ENCODE peak calls at places on chromosomes 2 and 18, in seven cellular contexts. One of them, this sample, is unnamed.

GRCh38 chr2:104658149-104658839 is 195.6 kb upstream of the POU3F3 start:
- DNase-seq in OCI-LY7: peak
- DNase-seq in bronchial epithelial cell: no peak
- DNase-seq in fibroblast of pulmonary artery: no peak
- DNase-seq in cardiac muscle cell: peak
- DNase-seq in NB4: peak
- DNase-seq in A673: peak
- DNase-seq in this sample: peak

GRCh38 chr2:8629402-8629801 is 52.5 kb upstream of the ID2 start:
- DNase-seq in OCI-LY7: no peak
- DNase-seq in bronchial epithelial cell: no peak
- DNase-seq in fibroblast of pulmonary artery: no peak
- DNase-seq in cardiac muscle cell: no peak
- DNase-seq in NB4: no peak
- DNase-seq in A673: no peak
- DNase-seq in this sample: no peak

GRCh38 chr2:211033765-211034164 is 477.4 kb downstream of the CPS1 start:
- DNase-seq in OCI-LY7: no peak
- DNase-seq in bronchial epithelial cell: peak
- DNase-seq in fibroblast of pulmonary artery: peak
- DNase-seq in cardiac muscle cell: peak
- DNase-seq in NB4: peak
- DNase-seq in A673: peak
- DNase-seq in this sample: no peak

GRCh38 chr2:1766400-1766799 is 22.1 kb upstream of the PXDN start:
- DNase-seq in OCI-LY7: no peak
- DNase-seq in bronchial epithelial cell: no peak
- DNase-seq in fibroblast of pulmonary artery: no peak
- DNase-seq in cardiac muscle cell: no peak
- DNase-seq in NB4: no peak
- DNase-seq in A673: no peak
- DNase-seq in this sample: no peak

GRCh38 chr2:36507408-36507812 is 90.6 kb downstream of the FEZ2 start:
- DNase-seq in OCI-LY7: peak
- DNase-seq in bronchial epithelial cell: peak
- DNase-seq in fibroblast of pulmonary artery: peak
- DNase-seq in cardiac muscle cell: peak
- DNase-seq in NB4: peak
- DNase-seq in A673: peak
- DNase-seq in this sample: peak

GRCh38 chr2:64939332-64939917 is 49.8 kb upstream of the SLC1A4 start:
- DNase-seq in OCI-LY7: peak
- DNase-seq in bronchial epithelial cell: no peak
- DNase-seq in fibroblast of pulmonary artery: no peak
- DNase-seq in cardiac muscle cell: no peak
- DNase-seq in NB4: no peak
- DNase-seq in A673: no peak
- DNase-seq in this sample: peak

GRCh38 chr2:207274541-207274940 is 108.8 kb upstream of the KLF7 start:
- DNase-seq in OCI-LY7: no peak
- DNase-seq in bronchial epithelial cell: no peak
- DNase-seq in fibroblast of pulmonary artery: peak
- DNase-seq in cardiac muscle cell: no peak
- DNase-seq in NB4: no peak
- DNase-seq in A673: no peak
- DNase-seq in this sample: no peak

GRCh38 chr2:197909377-197909776 is 105.0 kb downstream of the PLCL1 start:
- DNase-seq in OCI-LY7: no peak
- DNase-seq in bronchial epithelial cell: peak
- DNase-seq in fibroblast of pulmonary artery: peak
- DNase-seq in cardiac muscle cell: peak
- DNase-seq in NB4: no peak
- DNase-seq in A673: no peak
- DNase-seq in this sample: peak

GRCh38 chr18:26383454-26384270 is 157.4 kb downstream of the TAF4B start:
- DNase-seq in OCI-LY7: peak
- DNase-seq in bronchial epithelial cell: peak
- DNase-seq in fibroblast of pulmonary artery: peak
- DNase-seq in cardiac muscle cell: peak
- DNase-seq in NB4: peak
- DNase-seq in A673: peak
- DNase-seq in this sample: peak

GRCh38 chr2:80281083-80281482 is 23.5 kb downstream of the LRRTM1 start:
- DNase-seq in OCI-LY7: no peak
- DNase-seq in bronchial epithelial cell: no peak
- DNase-seq in fibroblast of pulmonary artery: no peak
- DNase-seq in cardiac muscle cell: no peak
- DNase-seq in NB4: no peak
- DNase-seq in A673: no peak
- DNase-seq in this sample: no peak

GRCh38 chr2:12903272-12903671 is 186.5 kb downstream of the TRIB2 start:
- DNase-seq in OCI-LY7: no peak
- DNase-seq in bronchial epithelial cell: no peak
- DNase-seq in fibroblast of pulmonary artery: no peak
- DNase-seq in cardiac muscle cell: no peak
- DNase-seq in NB4: no peak
- DNase-seq in A673: no peak
- DNase-seq in this sample: no peak

GRCh38 chr18:68219274-68219673 is 495.6 kb downstream of the TMX3 start:
- DNase-seq in OCI-LY7: no peak
- DNase-seq in bronchial epithelial cell: no peak
- DNase-seq in fibroblast of pulmonary artery: peak
- DNase-seq in cardiac muscle cell: no peak
- DNase-seq in NB4: no peak
- DNase-seq in A673: no peak
- DNase-seq in this sample: no peak

GRCh38 chr2:241692448-241692847 is 5.8 kb upstream of the DTYMK start:
- DNase-seq in OCI-LY7: no peak
- DNase-seq in bronchial epithelial cell: peak
- DNase-seq in fibroblast of pulmonary artery: peak
- DNase-seq in cardiac muscle cell: peak
- DNase-seq in NB4: no peak
- DNase-seq in A673: no peak
- DNase-seq in this sample: no peak

GRCh38 chr18:34158881-34159690 is 65.6 kb downstream of the NOL4 start:
- DNase-seq in OCI-LY7: no peak
- DNase-seq in bronchial epithelial cell: no peak
- DNase-seq in fibroblast of pulmonary artery: peak
- DNase-seq in cardiac muscle cell: peak
- DNase-seq in NB4: no peak
- DNase-seq in A673: peak
- DNase-seq in this sample: peak

GRCh38 chr2:226580403-226580802 is 219.2 kb downstream of the IRS1 start:
- DNase-seq in OCI-LY7: no peak
- DNase-seq in bronchial epithelial cell: no peak
- DNase-seq in fibroblast of pulmonary artery: no peak
- DNase-seq in cardiac muscle cell: no peak
- DNase-seq in NB4: no peak
- DNase-seq in A673: no peak
- DNase-seq in this sample: no peak

GRCh38 chr2:231810905-231811304 is 24.7 kb downstream of the COPS7B start:
- DNase-seq in OCI-LY7: no peak
- DNase-seq in bronchial epithelial cell: peak
- DNase-seq in fibroblast of pulmonary artery: peak
- DNase-seq in cardiac muscle cell: peak
- DNase-seq in NB4: no peak
- DNase-seq in A673: peak
- DNase-seq in this sample: no peak

GRCh38 chr18:41966943-41967342 is 11.9 kb downstream of the PIK3C3 start:
- DNase-seq in OCI-LY7: no peak
- DNase-seq in bronchial epithelial cell: no peak
- DNase-seq in fibroblast of pulmonary artery: peak
- DNase-seq in cardiac muscle cell: peak
- DNase-seq in NB4: no peak
- DNase-seq in A673: no peak
- DNase-seq in this sample: no peak

GRCh38 chr2:144462266-144462665 is 57.7 kb downstream of the ZEB2 start:
- DNase-seq in OCI-LY7: no peak
- DNase-seq in bronchial epithelial cell: no peak
- DNase-seq in fibroblast of pulmonary artery: no peak
- DNase-seq in cardiac muscle cell: no peak
- DNase-seq in NB4: no peak
- DNase-seq in A673: no peak
- DNase-seq in this sample: no peak
- H3K4me3 ChIP-seq in OCI-LY7: no peak
- H3K4me3 ChIP-seq in bronchial epithelial cell: no peak
- H3K4me3 ChIP-seq in fibroblast of pulmonary artery: no peak
- H3K4me3 ChIP-seq in cardiac muscle cell: no peak
- H3K4me3 ChIP-seq in NB4: no peak
- H3K4me3 ChIP-seq in A673: no peak
- H3K4me3 ChIP-seq in this sample: no peak

GRCh38 chr2:48545244-48545643 is 15.3 kb downstream of the STON1 start:
- DNase-seq in OCI-LY7: no peak
- DNase-seq in bronchial epithelial cell: no peak
- DNase-seq in fibroblast of pulmonary artery: no peak
- DNase-seq in cardiac muscle cell: no peak
- DNase-seq in NB4: no peak
- DNase-seq in A673: no peak
- DNase-seq in this sample: no peak
- TF ChIP-seq CTCF in OCI-LY7: no peak
- TF ChIP-seq CTCF in bronchial epithelial cell: no peak
- TF ChIP-seq CTCF in fibroblast of pulmonary artery: no peak
- TF ChIP-seq CTCF in cardiac muscle cell: no peak
- TF ChIP-seq CTCF in NB4: no peak
- TF ChIP-seq CTCF in A673: no peak
- TF ChIP-seq CTCF in this sample: peak

DNA sequence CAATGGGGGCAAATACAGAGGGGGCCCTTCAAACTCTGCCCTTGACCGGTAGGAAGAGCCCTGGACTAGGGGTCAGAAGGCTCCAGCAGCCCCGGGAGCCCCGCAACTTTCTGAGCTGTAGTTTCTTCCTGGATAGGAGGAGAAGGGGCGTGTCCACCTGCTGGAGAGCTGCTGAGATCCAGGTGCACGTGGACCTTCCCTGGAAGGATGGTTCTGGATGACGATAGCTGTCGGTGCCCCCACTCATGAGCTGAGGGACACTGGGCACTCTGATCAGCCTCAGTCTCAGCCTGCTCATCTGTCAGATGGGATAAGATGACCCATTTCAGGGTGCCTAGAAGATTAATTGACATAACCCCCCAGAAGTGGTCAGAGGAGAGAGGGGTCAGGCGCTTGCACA is 125.2 kb upstream of the HDAC4 start:
- DNase-seq in OCI-LY7: no peak
- DNase-seq in bronchial epithelial cell: no peak
- DNase-seq in fibroblast of pulmonary artery: no peak
- DNase-seq in cardiac muscle cell: no peak
- DNase-seq in NB4: no peak
- DNase-seq in A673: no peak
- DNase-seq in this sample: no peak
- H3K4me3 ChIP-seq in OCI-LY7: no peak
- H3K4me3 ChIP-seq in bronchial epithelial cell: no peak
- H3K4me3 ChIP-seq in fibroblast of pulmonary artery: no peak
- H3K4me3 ChIP-seq in cardiac muscle cell: no peak
- H3K4me3 ChIP-seq in NB4: no peak
- H3K4me3 ChIP-seq in A673: no peak
- H3K4me3 ChIP-seq in this sample: no peak

DNA sequence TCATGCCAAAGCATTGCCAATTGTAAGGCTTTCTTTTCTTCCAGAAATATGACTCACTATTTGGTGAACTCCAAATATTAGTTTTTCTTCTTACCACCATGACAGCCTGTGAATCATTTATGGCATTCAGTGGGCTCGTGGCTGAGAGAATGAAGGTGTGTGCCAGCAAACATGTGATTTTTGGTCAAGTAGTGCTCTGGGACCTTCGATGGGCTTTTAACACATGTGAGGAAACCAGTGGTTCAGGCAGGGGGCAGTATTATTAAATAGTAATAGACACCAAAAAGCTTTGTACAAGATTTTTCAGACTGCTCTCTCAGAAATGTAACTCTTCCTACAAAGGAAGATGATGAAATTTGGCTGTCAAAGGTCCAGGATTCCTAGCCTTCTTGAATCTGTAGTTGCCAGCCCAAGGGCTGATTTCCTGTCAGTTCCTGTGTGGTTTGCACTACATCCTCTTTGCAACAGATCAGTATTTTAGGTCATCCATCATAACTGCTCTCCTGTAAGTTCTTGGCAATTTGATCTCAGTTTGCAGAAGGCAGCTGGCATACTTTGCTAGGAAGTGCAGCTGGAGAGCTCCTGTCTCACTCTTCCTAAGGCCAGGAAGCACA is 64.3 kb downstream of the BABAM2 start:
- DNase-seq in OCI-LY7: peak
- DNase-seq in bronchial epithelial cell: peak
- DNase-seq in fibroblast of pulmonary artery: peak
- DNase-seq in cardiac muscle cell: peak
- DNase-seq in NB4: peak
- DNase-seq in A673: peak
- DNase-seq in this sample: peak
- TF ChIP-seq CTCF in OCI-LY7: peak
- TF ChIP-seq CTCF in bronchial epithelial cell: no peak
- TF ChIP-seq CTCF in fibroblast of pulmonary artery: peak
- TF ChIP-seq CTCF in cardiac muscle cell: peak
- TF ChIP-seq CTCF in NB4: peak
- TF ChIP-seq CTCF in A673: peak
- TF ChIP-seq CTCF in this sample: no peak

DNA sequence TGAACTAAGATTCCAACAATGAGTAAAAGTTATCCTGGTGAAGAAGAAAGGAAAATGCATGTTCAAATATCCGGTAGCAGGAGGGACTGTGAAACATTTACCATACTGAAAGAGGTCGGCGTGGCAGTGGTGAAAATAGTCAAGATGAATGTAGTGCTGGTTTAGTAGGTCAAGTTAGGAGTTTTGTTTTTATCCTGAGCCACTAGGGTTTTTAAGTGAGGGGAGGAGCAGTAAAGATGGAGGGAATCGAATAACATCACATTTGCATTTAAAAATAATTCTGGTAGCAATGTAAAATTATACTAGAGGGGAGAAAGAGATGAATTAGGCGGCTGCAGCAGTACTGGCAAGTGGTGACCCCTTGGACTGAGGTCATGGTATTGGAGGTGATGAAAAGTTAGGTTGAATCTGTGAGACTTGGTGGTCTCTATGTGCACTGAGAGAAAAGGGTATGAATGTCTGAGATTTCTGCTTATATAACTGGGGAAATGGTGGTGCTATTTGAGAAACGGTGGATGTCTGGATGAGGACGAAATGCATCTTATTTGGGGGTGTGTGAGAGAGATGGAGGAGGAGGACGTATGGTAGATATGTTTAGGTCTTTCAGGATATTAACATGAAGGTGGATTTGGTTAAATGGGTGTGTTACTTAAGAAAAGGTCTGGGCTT is 5.9 kb downstream of the VAPA start:
- DNase-seq in OCI-LY7: no peak
- DNase-seq in bronchial epithelial cell: no peak
- DNase-seq in fibroblast of pulmonary artery: no peak
- DNase-seq in cardiac muscle cell: no peak
- DNase-seq in NB4: no peak
- DNase-seq in A673: no peak
- DNase-seq in this sample: peak
- H3K4me3 ChIP-seq in OCI-LY7: no peak
- H3K4me3 ChIP-seq in bronchial epithelial cell: no peak
- H3K4me3 ChIP-seq in fibroblast of pulmonary artery: no peak
- H3K4me3 ChIP-seq in cardiac muscle cell: no peak
- H3K4me3 ChIP-seq in NB4: peak
- H3K4me3 ChIP-seq in A673: no peak
- H3K4me3 ChIP-seq in this sample: no peak

DNA sequence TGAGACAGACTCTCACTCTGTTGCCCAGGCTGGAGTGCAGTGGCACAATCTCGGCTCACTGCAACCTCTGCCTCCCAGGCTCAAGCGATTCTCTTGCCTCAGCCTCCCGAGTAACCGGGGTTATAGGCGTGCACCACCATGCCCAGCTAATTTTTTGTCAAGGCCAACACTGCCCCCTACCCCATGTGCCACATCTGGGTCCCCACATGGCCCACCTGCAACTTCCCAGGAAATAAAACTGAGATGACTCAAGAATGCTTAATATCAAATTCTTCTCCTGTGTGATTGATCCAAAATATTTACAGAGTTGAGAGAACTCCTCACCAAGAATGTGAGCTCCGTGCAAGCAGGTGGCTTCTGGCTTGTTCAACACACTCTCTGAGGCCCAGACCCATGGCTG is 9.1 kb downstream of the AP1S3 start:
- DNase-seq in OCI-LY7: peak
- DNase-seq in bronchial epithelial cell: no peak
- DNase-seq in fibroblast of pulmonary artery: no peak
- DNase-seq in cardiac muscle cell: no peak
- DNase-seq in NB4: no peak
- DNase-seq in A673: no peak
- DNase-seq in this sample: no peak
- TF ChIP-seq CTCF in OCI-LY7: peak
- TF ChIP-seq CTCF in bronchial epithelial cell: no peak
- TF ChIP-seq CTCF in fibroblast of pulmonary artery: no peak
- TF ChIP-seq CTCF in cardiac muscle cell: no peak
- TF ChIP-seq CTCF in NB4: no peak
- TF ChIP-seq CTCF in A673: no peak
- TF ChIP-seq CTCF in this sample: no peak

This sample was measured in GM12865.